ENCODE peak calls at places on chromosomes 12 and 14, in nine cellular contexts. D, F, X, R, K, V, L, J and Q are unnamed samples. For H3K4me1, the result is how much of the 10 kb centered on the place peaks cover.

GRCh38 chr12:41532072-41532471 is 344.0 kb downstream of the PDZRN4 start:
- DNase-seq in D (no peak), F (no peak), X (peak), R (no peak), K (no peak), V (no peak), L (no peak), J (no peak), Q (no peak)

GRCh38 chr14:89973234-89973823 is 17.6 kb downstream of the TDP1 start:
- DNase-seq in D (peak), F (peak), X (peak), R (peak), K (peak), V (peak), L (peak), J (peak), Q (peak)

GRCh38 chr12:52673216-52673615 is 7.0 kb downstream of the KRT1 start:
- DNase-seq in D (no peak), F (no peak), X (no peak), R (no peak), K (no peak), V (no peak), L (no peak), J (no peak), Q (no peak)

GRCh38 chr14:103746706-103747105 is 31.1 kb downstream of the ZFYVE21 start:
- DNase-seq in D (no peak), F (no peak), X (peak), R (no peak), K (no peak), V (no peak), L (no peak), J (no peak), Q (peak)

GRCh38 chr14:76261371-76261811 is 109.7 kb downstream of the GPATCH2L start:
- DNase-seq in D (no peak), F (no peak), X (peak), R (no peak), K (no peak), V (no peak), L (no peak), J (no peak), Q (peak)

GRCh38 chr12:27345376-27345775 is 12.7 kb downstream of the BMAL2 start:
- DNase-seq in D (no peak), F (no peak), X (no peak), R (no peak), K (no peak), V (no peak), L (no peak), J (no peak), Q (no peak)

GRCh38 chr12:7750350-7750749 is 3.2 kb upstream of the CLEC4C start:
- DNase-seq in D (no peak), F (no peak), X (no peak), R (no peak), K (no peak), V (no peak), L (no peak), J (no peak), Q (no peak)

GRCh38 chr12:52423661-52424503 is 10.3 kb downstream of the KRT75 start:
- DNase-seq in D (peak), F (no peak), X (no peak), R (no peak), K (no peak), V (no peak), L (no peak), J (no peak), Q (no peak)

GRCh38 chr12:46461907-46462605 is 89.5 kb upstream of the SLC38A2 start:
- DNase-seq in D (no peak), F (no peak), X (no peak), R (no peak), K (no peak), V (no peak), L (no peak), J (no peak), Q (no peak)

GRCh38 chr12:52181757-52182156 is 10.1 kb downstream of the KRT80 start:
- DNase-seq in D (no peak), F (no peak), X (peak), R (no peak), K (no peak), V (no peak), L (no peak), J (no peak), Q (peak)

GRCh38 chr12:106194351-106194750 is 53.5 kb downstream of the CKAP4 start:
- DNase-seq in D (no peak), F (no peak), X (no peak), R (no peak), K (no peak), V (no peak), L (no peak), J (no peak), Q (no peak)

GRCh38 chr12:122984612-122985358 is 4.3 kb downstream of the ARL6IP4 start:
- DNase-seq in D (peak), F (no peak), X (no peak), R (no peak), K (no peak), V (peak), L (peak), J (no peak), Q (peak)

GRCh38 chr14:100692859-100693558 is 33.7 kb upstream of the DLK1 start:
- DNase-seq in D (no peak), F (no peak), X (peak), R (no peak), K (no peak), V (no peak), L (peak), J (no peak), Q (peak)

GRCh38 chr12:1839956-1840550 is 19.7 kb downstream of the LRTM2 start:
- DNase-seq in D (no peak), F (no peak), X (no peak), R (no peak), K (no peak), V (peak), L (no peak), J (no peak), Q (peak)

GRCh38 chr14:50001146-50001998 is 108.5 kb downstream of the ARF6 start:
- DNase-seq in D (peak), F (peak), X (peak), R (peak), K (peak), V (peak), L (no peak), J (peak), Q (peak)

GRCh38 chr14:100605706-100606686 is 18.8 kb upstream of the BEGAIN start:
- DNase-seq in D (peak), F (no peak), X (peak), R (no peak), K (peak), V (no peak), L (no peak), J (no peak), Q (peak)

GRCh38 chr12:89731614-89732013 is 23.0 kb upstream of the ATP2B1 start:
- DNase-seq in D (no peak), F (no peak), X (peak), R (no peak), K (no peak), V (no peak), L (peak), J (no peak), Q (no peak)

GRCh38 chr12:4372653-4373052 is 6.9 kb downstream of the FGF23 start:
- DNase-seq in D (no peak), F (no peak), X (no peak), R (no peak), K (no peak), V (no peak), L (no peak), J (no peak), Q (no peak)

GRCh38 chr12:89709994-89710872 is 1.6 kb upstream of the ATP2B1 start:
- DNase-seq in D (peak), F (no peak), X (peak), R (peak), K (peak), V (peak), L (peak), J (peak), Q (peak)

GRCh38 chr12:95784886-95785285 is 5.7 kb downstream of the NTN4 start:
- DNase-seq in D (no peak), F (no peak), X (no peak), R (no peak), K (no peak), V (no peak), L (no peak), J (no peak), Q (no peak)

GRCh38 chr12:94805749-94806148 is 155.4 kb upstream of the TMCC3 start:
- DNase-seq in D (no peak), F (no peak), X (peak), R (peak), K (no peak), V (no peak), L (no peak), J (no peak), Q (no peak)

GRCh38 chr12:65055874-65056273 is 65.2 kb downstream of the WIF1 start:
- DNase-seq in D (no peak), F (no peak), X (no peak), R (no peak), K (no peak), V (no peak), L (no peak), J (no peak), Q (no peak)

GRCh38 chr14:102838531-102838930 is 61.3 kb downstream of the TRAF3 start:
- DNase-seq in D (no peak), F (no peak), X (no peak), R (no peak), K (no peak), V (no peak), L (no peak), J (no peak), Q (no peak)

GRCh38 chr12:91502208-91502607 is 319.6 kb upstream of the DCN start:
- DNase-seq in D (no peak), F (no peak), X (no peak), R (no peak), K (no peak), V (no peak), L (no peak), J (no peak), Q (no peak)

GRCh38 chr12:11496157-11496851 is 100.9 kb upstream of the PRB2 start:
- DNase-seq in D (no peak), F (no peak), X (no peak), R (peak), K (no peak), V (no peak), L (no peak), J (no peak), Q (no peak)

GRCh38 chr12:108131035-108131434 is 1.9 kb downstream of the WSCD2 start:
- DNase-seq in D (no peak), F (no peak), X (no peak), R (no peak), K (no peak), V (no peak), L (no peak), J (no peak), Q (peak)
- H3K4me1 ChIP-seq in D (under half), F (under half), X (under half), R (under half), K (under half), V (under half), L (under half), J (under half), Q (under half)

DNA sequence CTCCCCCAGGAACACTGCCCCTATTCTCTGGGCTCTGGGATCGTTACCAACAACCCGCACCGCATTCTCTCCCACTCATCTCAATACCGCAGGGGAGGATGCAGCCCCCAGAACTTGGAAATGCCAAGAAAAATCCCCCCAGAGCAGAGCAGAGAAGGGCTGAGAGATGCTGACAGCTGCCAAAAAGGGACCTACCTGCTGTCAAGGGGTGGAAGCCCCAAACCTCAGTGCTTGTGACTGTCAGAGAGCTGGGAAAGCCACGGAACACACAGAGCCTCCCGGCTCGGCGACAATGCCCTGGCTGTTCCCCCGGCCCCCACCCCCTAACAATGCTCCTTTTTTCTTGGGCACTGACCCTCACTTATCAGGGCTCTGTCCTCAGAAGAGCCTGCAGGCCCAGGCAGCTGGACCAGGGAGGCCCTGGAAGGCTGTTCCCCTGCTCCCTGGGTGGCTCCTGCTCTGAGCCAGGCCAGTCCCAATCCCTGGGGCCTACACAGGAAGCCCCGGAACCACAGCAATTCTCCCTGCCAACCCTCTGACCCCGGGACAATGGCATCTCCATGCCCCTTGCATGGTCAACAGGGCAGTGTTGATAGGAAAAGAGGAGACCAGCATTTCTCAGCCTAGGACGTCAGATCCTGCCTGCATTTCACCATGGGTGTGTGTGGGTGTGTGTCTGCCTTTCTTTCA is 78.9 kb downstream of the ITPK1 start:
- DNase-seq in D (peak), F (no peak), X (no peak), R (no peak), K (no peak), V (no peak), L (no peak), J (no peak), Q (no peak)
- H3K4me1 ChIP-seq in D (half or more), F (under half), X (under half), R (under half), K (half or more), V (half or more), L (under half), J (under half), Q (under half)

GRCh38 chr14:20722016-20722415 is 23.7 kb upstream of the EDDM3A start:
- DNase-seq in D (no peak), F (no peak), X (no peak), R (no peak), K (no peak), V (no peak), L (no peak), J (no peak), Q (no peak)
- H3K4me1 ChIP-seq in D (under half), F (under half), X (under half), R (under half), K (under half), V (under half), L (under half), J (under half), Q (under half)

DNA sequence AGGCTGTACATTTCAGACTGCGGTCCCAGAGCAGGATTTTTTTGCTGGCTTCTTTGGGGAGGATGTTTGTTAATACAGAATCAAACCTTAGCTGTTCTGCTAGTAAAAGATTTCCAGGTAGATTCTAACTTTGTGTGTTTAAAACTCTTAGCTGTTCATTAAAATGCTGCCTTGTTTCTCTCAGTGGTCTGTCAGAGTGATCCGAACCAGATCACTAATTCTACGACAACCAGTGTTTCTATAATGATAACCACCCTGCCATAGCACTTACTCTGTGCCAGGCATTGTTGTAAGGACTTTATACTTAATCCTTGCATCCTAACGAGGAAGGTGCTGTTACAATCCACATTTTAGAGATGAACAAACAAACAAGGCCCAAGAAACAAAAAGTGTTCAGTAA is 217.3 kb downstream of the CHST11 start:
- DNase-seq in D (no peak), F (no peak), X (no peak), R (no peak), K (no peak), V (no peak), L (no peak), J (no peak), Q (no peak)
- H3K4me1 ChIP-seq in D (half or more), F (under half), X (under half), R (under half), K (under half), V (half or more), L (under half), J (under half), Q (under half)

GRCh38 chr12:48447755-48448154 is 24.6 kb upstream of the ANP32D start:
- DNase-seq in D (no peak), F (no peak), X (no peak), R (no peak), K (no peak), V (no peak), L (no peak), J (no peak), Q (no peak)
- H3K4me1 ChIP-seq in D (under half), F (under half), X (under half), R (under half), K (under half), V (under half), L (under half), J (under half), Q (under half)

GRCh38 chr14:95514131-95515079 is 2.0 kb downstream of the SYNE3 start:
- DNase-seq in D (no peak), F (no peak), X (no peak), R (no peak), K (no peak), V (peak), L (peak), J (no peak), Q (peak)

GRCh38 chr14:95518045-95518751 is 1.7 kb upstream of the SYNE3 start:
- DNase-seq in D (peak), F (no peak), X (peak), R (no peak), K (no peak), V (no peak), L (no peak), J (no peak), Q (no peak)

GRCh38 chr14:95515080-95515489 is 1.4 kb downstream of the SYNE3 start:
- DNase-seq in D (peak), F (no peak), X (no peak), R (no peak), K (peak), V (peak), L (peak), J (no peak), Q (peak)

GRCh38 chr14:95516554-95517209 is at the start of gene SYNE3:
- DNase-seq in D (peak), F (peak), X (no peak), R (no peak), K (peak), V (peak), L (peak), J (no peak), Q (peak)

DNA sequence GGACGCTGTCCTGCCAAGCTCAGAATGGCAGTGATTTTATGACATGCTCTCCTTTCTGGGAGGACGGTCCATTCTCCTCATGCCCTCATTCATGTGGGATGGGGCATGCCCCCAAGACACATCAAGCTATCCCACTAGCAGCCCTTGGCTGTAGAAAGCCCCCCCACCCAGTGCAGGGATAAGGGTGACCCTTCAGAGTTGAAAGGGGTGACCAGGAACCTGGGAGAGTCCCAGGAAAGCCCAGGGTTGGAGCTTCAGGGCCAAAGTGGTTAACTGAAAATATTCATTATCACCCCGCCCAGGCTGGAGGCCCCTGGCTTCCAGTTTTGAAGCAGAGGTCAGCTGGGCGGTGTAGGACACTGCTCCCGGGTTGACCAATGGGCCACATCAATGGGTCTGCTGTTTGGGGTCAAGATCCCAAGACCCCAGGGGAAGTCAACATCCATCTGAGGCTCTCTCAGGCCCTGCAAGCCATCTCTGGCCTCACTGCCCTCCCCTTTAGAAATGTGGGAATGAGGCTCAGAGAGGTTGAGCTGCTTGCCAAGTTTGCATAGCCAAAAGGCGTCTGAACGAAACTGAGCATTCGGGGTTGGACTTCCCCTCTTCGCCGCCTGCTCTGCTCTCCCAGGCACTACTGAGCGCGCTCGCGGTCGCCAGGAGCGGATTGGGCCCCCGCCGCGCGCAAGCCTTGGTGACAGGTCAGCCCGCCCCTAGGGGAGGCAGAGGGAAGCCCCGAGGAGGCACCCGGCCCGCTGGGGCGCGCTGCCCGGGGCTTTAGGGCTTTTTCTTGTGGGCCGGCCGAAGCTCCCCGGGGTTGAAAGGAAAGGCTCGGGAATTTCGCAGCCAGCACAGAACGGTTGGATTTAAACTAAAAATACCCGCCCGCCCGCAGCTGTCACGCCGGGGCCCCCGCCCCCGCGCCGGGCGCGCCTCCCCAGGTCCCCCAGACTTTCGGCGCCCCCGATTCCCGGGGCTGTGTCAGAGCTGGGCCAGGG is 630 bp downstream of the SYNE3 start:
- DNase-seq in D (peak), F (peak), X (peak), R (peak), K (peak), V (peak), L (peak), J (no peak), Q (peak)
- H3K4me1 ChIP-seq in D (half or more), F (half or more), X (under half), R (half or more), K (half or more), V (half or more), L (under half), J (under half), Q (under half)

GRCh38 chr12:6182279-6182898 is 17.8 kb upstream of the CD9 start:
- DNase-seq in D (peak), F (no peak), X (peak), R (no peak), K (peak), V (peak), L (peak), J (peak), Q (peak)
- H3K4me1 ChIP-seq in D (under half), F (under half), X (under half), R (under half), K (half or more), V (half or more), L (under half), J (under half), Q (under half)

GRCh38 chr14:93970589-93970966 is 5.8 kb downstream of the ASB2 start:
- DNase-seq in D (no peak), F (peak), X (no peak), R (peak), K (no peak), V (no peak), L (peak), J (no peak), Q (no peak)
- H3K4me1 ChIP-seq in D (under half), F (under half), X (under half), R (half or more), K (half or more), V (under half), L (under half), J (under half), Q (under half)

GRCh38 chr12:124916370-124917134 is 2.1 kb upstream of the UBC start:
- DNase-seq in D (peak), F (no peak), X (peak), R (peak), K (peak), V (no peak), L (peak), J (peak), Q (peak)
- H3K4me1 ChIP-seq in D (under half), F (half or more), X (under half), R (half or more), K (under half), V (half or more), L (under half), J (under half), Q (under half)